ENCODE peak calls at places on chromosomes 11 and 22, in ten cellular contexts. V, Y, A, R, T, Q, G, P, U and H are unnamed samples.

GRCh38 chr22:27518583-27519437 is 282.7 kb downstream of the MN1 start:
- DNase-seq in G (no peak), P (no peak), A (no peak), V (no peak), R (no peak), U (no peak), Y (no peak), Q (peak; percentile 43), T (no peak), H (peak; percentile 43)

GRCh38 chr11:80916180-80916811 is 1475.5 kb upstream of the TENM4 start:
- DNase-seq in P (no peak), U (no peak), A (no peak), Y (no peak), Q (no peak), T (no peak), R (no peak), G (no peak), V (no peak), H (no peak)

GRCh38 chr11:73227571-73228211 is 9.6 kb downstream of the P2RY2 start:
- DNase-seq in P (no peak), T (peak; percentile 84), Y (no peak), G (no peak), R (no peak), Q (no peak), U (no peak), A (no peak), V (no peak), H (no peak)

GRCh38 chr22:36510966-36511881 is 4.4 kb upstream of the FOXRED2 start:
- DNase-seq in P (peak; percentile 72), U (peak; percentile 55), V (no peak), R (peak; percentile 53), T (peak; percentile 34), Y (peak; percentile 34), G (no peak), A (no peak), Q (peak; percentile 64), H (peak; percentile 23)

GRCh38 chr11:75867778-75868374 is 52.9 kb downstream of the UVRAG start:
- DNase-seq in G (peak; percentile 12), V (peak; percentile 24), Q (peak; percentile 43), A (no peak), U (peak; percentile 44), Y (peak; percentile 40), P (peak; percentile 72), T (no peak), R (peak; percentile 47), H (peak; percentile 14)

GRCh38 chr11:1470681-1471611 is 15.6 kb downstream of the MOB2 start:
- DNase-seq in V (peak; percentile 1), G (no peak), R (no peak), T (no peak), A (no peak), U (no peak), Q (no peak), Y (no peak), P (no peak), H (no peak)

GRCh38 chr22:25054943-25055511 is 102.5 kb downstream of the KIAA1671 start:
- DNase-seq in T (no peak), G (no peak), P (peak; percentile 5), Y (no peak), A (no peak), R (no peak), U (peak; percentile 85), V (no peak), Q (no peak), H (no peak)

GRCh38 chr22:31192513-31192912 is 19.6 kb upstream of the LIMK2 start:
- DNase-seq in U (no peak), V (no peak), Y (no peak), Q (peak; percentile 80), G (no peak), R (no peak), T (no peak), A (no peak), P (no peak), H (no peak)

GRCh38 chr11:46363031-46363407 is 15.8 kb downstream of the DGKZ start:
- DNase-seq in R (peak; percentile 67), G (no peak), U (no peak), P (peak; percentile 88), A (no peak), Q (peak; percentile 64), Y (no peak), V (no peak), T (no peak), H (peak; percentile 53)

GRCh38 chr11:120571476-120571875 is 59.9 kb downstream of the GRIK4 start:
- DNase-seq in A (no peak), P (no peak), Y (no peak), V (no peak), G (no peak), T (no peak), U (no peak), Q (no peak), R (no peak), H (no peak)

GRCh38 chr11:114163830-114164401 is 104.4 kb downstream of the ZBTB16 start:
- DNase-seq in T (peak; percentile 52), U (no peak), R (no peak), G (no peak), Y (no peak), Q (peak; percentile 92), A (no peak), P (no peak), V (no peak), H (no peak)

GRCh38 chr11:118342503-118343161 is at the start of gene CD3D:
- DNase-seq in Y (no peak), V (peak; percentile 75), G (peak; percentile 34), U (peak; percentile 84), A (peak; percentile 61), R (no peak), Q (no peak), P (no peak), T (no peak), H (no peak)

GRCh38 chr11:75380716-75381420 is 18.4 kb upstream of the RPS3 start:
- DNase-seq in Q (no peak), P (no peak), A (no peak), T (peak; percentile 61), U (no peak), G (no peak), R (no peak), V (no peak), Y (no peak), H (no peak)

GRCh38 chr11:126483796-126484195 is 128.3 kb downstream of the ST3GAL4 start:
- DNase-seq in A (no peak), Y (no peak), G (no peak), T (peak; percentile 5), V (no peak), P (no peak), Q (no peak), R (no peak), U (no peak), H (no peak)

GRCh38 chr11:614583-615452 is 932 bp downstream of the IRF7 start:
- DNase-seq in T (peak; percentile 61), A (no peak), V (no peak), R (peak; percentile 36), P (no peak), U (peak; percentile 63), G (no peak), Q (no peak), Y (no peak), H (no peak)

GRCh38 chr22:24994070-24994763 is 41.7 kb downstream of the KIAA1671 start:
- DNase-seq in U (peak; percentile 90), Y (no peak), G (no peak), Q (no peak), T (peak; percentile 87), V (no peak), A (no peak), R (peak; percentile 25), P (peak; percentile 57), H (peak; percentile 66)

GRCh38 chr11:83972536-83972935 is 686.4 kb upstream of the CCDC90B start:
- DNase-seq in P (no peak), U (no peak), Q (no peak), T (no peak), G (no peak), A (no peak), R (no peak), V (no peak), Y (no peak), H (no peak)

GRCh38 chr11:62148271-62148980 is 24.6 kb downstream of the INCENP start:
- DNase-seq in V (no peak), A (no peak), U (peak; percentile 19), G (no peak), P (no peak), R (no peak), Q (no peak), T (no peak), Y (no peak), H (no peak)

GRCh38 chr11:95703059-95703458 is 86.5 kb downstream of the FAM76B start:
- DNase-seq in Y (no peak), R (no peak), T (no peak), Q (no peak), V (no peak), G (no peak), P (no peak), A (no peak), U (no peak), H (no peak)

GRCh38 chr22:39174498-39175120 is 22.1 kb upstream of the CBX7 start:
- DNase-seq in V (peak; percentile 79), P (peak; percentile 99), Y (peak; percentile 91), G (peak; percentile 66), A (peak; percentile 59), R (peak; percentile 99), Q (peak; percentile 90), T (peak; percentile 70), U (peak; percentile 82), H (peak; percentile 70)

GRCh38 chr11:59857444-59858434 is 8.5 kb downstream of the TCN1 start:
- DNase-seq in P (peak; percentile 73), A (no peak), Y (no peak), G (no peak), R (peak; percentile 24), T (no peak), U (peak; percentile 49), V (no peak), Q (no peak), H (peak; percentile 33)

GRCh38 chr22:36562261-36562835 is 33.4 kb upstream of the EIF3D start:
- DNase-seq in R (peak; percentile 63), Y (peak; percentile 29), A (no peak), U (no peak), P (peak; percentile 81), V (no peak), G (no peak), T (no peak), Q (peak; percentile 12), H (peak; percentile 18)

GRCh38 chr11:74676596-74676995 is 54.6 kb downstream of the CHRDL2 start:
- DNase-seq in Y (no peak), R (no peak), Q (no peak), A (no peak), P (no peak), V (no peak), U (peak; percentile 19), T (no peak), G (no peak), H (no peak)

GRCh38 chr11:8090756-8091155 is 9.7 kb downstream of the TUB start:
- DNase-seq in A (no peak), Q (no peak), U (peak; percentile 52), V (no peak), P (peak; percentile 51), R (peak; percentile 31), T (no peak), G (no peak), Y (no peak), H (no peak)

GRCh38 chr22:49930596-49931412 is 12.4 kb downstream of the CRELD2 start:
- DNase-seq in R (peak; percentile 81), Y (peak; percentile 74), A (no peak), P (peak; percentile 73), V (no peak), G (no peak), T (peak; percentile 83), U (peak; percentile 69), Q (peak; percentile 26), H (peak; percentile 18)

GRCh38 chr11:106228996-106229395 is 151.5 kb downstream of the AASDHPPT start:
- DNase-seq in A (no peak), V (no peak), G (no peak), T (no peak), Y (peak; percentile 7), Q (peak; percentile 88), U (no peak), P (peak; percentile 59), R (peak; percentile 11), H (no peak)

GRCh38 chr11:16897460-16898061 is 116.7 kb downstream of the PLEKHA7 start:
- DNase-seq in Y (no peak), T (no peak), R (no peak), G (no peak), A (no peak), Q (no peak), P (no peak), V (no peak), U (no peak), H (no peak)

GRCh38 chr11:57277845-57278720 is 41.0 kb upstream of the APLNR start:
- DNase-seq in R (peak; percentile 85), P (peak; percentile 84), A (no peak), G (no peak), Y (peak; percentile 81), U (peak; percentile 48), V (no peak), Q (peak; percentile 78), T (peak; percentile 75), H (peak; percentile 48)